ENCODE peak calls at places on chromosomes 12 and 14, in eight cellular contexts. Y is mesenchymal stem cell, M is brain microvascular endothelial cell, G is mesendoderm, Z is transverse colon, T is SK-N-SH, N is caudate nucleus, Q is AG04450. U is an unnamed sample.

GRCh38 chr12:32494676-32495075 is 95.3 kb downstream of the FGD4 start:
- DNase-seq in Y (no peak), M (no peak), G (peak; percentile 32), Z (no peak), T (no peak), N (no peak), Q (no peak), U (no peak)

GRCh38 chr12:130606245-130606644 is 109.9 kb downstream of the RIMBP2 start:
- DNase-seq in Y (no peak), M (no peak), G (no peak), Z (no peak), T (no peak), N (peak; percentile 47), Q (no peak), U (no peak)

GRCh38 chr14:37842106-37842505 is 246.7 kb downstream of the TTC6 start:
- DNase-seq in Y (no peak), M (no peak), G (no peak), Z (no peak), T (no peak), N (no peak), Q (no peak), U (no peak)

GRCh38 chr12:53381739-53382630 is 2.0 kb downstream of the SP1 start:
- DNase-seq in Y (peak; percentile 67), M (peak; percentile 38), G (peak; percentile 91), Z (peak; percentile 71), T (no peak), N (no peak), Q (no peak), U (peak; percentile 29)

GRCh38 chr12:131713349-131713748 is 2.5 kb downstream of the SFSWAP start:
- DNase-seq in Y (no peak), M (no peak), G (peak; percentile 29), Z (no peak), T (no peak), N (no peak), Q (no peak), U (no peak)

GRCh38 chr14:36751920-36752319 is 90.3 kb downstream of the PAX9 start:
- DNase-seq in Y (no peak), M (no peak), G (no peak), Z (no peak), T (no peak), N (no peak), Q (no peak), U (no peak)

GRCh38 chr14:103561381-103562134 is 899 bp downstream of the BAG5 start:
- DNase-seq in Y (peak; percentile 73), M (peak; percentile 48), G (peak; percentile 72), Z (no peak), T (peak; percentile 74), N (no peak), Q (no peak), U (no peak)

GRCh38 chr12:91272456-91273063 is 89.9 kb upstream of the DCN start:
- DNase-seq in Y (peak; percentile 45), M (peak; percentile 11), G (peak; percentile 56), Z (peak; percentile 24), T (no peak), N (no peak), Q (no peak), U (peak; percentile 64)

GRCh38 chr14:91284146-91284790 is 39.8 kb upstream of the GPR68 start:
- DNase-seq in Y (peak; percentile 78), M (peak; percentile 53), G (peak; percentile 21), Z (no peak), T (peak; percentile 76), N (no peak), Q (peak; percentile 48), U (peak; percentile 31)

GRCh38 chr14:73728106-73729014 is 14.2 kb upstream of the PNMA1 start:
- DNase-seq in Y (peak; percentile 83), M (peak; percentile 63), G (peak; percentile 90), Z (peak; percentile 94), T (peak; percentile 89), N (peak; percentile 57), Q (no peak), U (peak; percentile 66)

GRCh38 chr12:41636658-41637057 is 448.5 kb downstream of the PDZRN4 start:
- DNase-seq in Y (peak; percentile 1), M (no peak), G (no peak), Z (no peak), T (no peak), N (no peak), Q (no peak), U (no peak)

GRCh38 chr12:67415473-67415872 is 146.3 kb downstream of the CAND1 start:
- DNase-seq in Y (peak; percentile 47), M (peak; percentile 62), G (peak; percentile 71), Z (no peak), T (peak; percentile 17), N (peak; percentile 53), Q (no peak), U (peak; percentile 46)

GRCh38 chr12:49200882-49201594 is 12.2 kb upstream of the TUBA1A start:
- DNase-seq in Y (peak; percentile 89), M (peak; percentile 50), G (peak; percentile 93), Z (no peak), T (peak; percentile 34), N (no peak), Q (no peak), U (no peak)

GRCh38 chr14:57748279-57748678 is 117.6 kb downstream of the SLC35F4 start:
- DNase-seq in Y (no peak), M (no peak), G (no peak), Z (no peak), T (no peak), N (no peak), Q (no peak), U (no peak)

GRCh38 chr12:76340680-76341435 is 7.4 kb downstream of the BBS10 start:
- DNase-seq in Y (peak; percentile 23), M (no peak), G (no peak), Z (no peak), T (no peak), N (no peak), Q (no peak), U (peak; percentile 46)

GRCh38 chr12:43406797-43407196 is 145.2 kb downstream of the ADAMTS20 start:
- DNase-seq in Y (no peak), M (no peak), G (no peak), Z (no peak), T (no peak), N (no peak), Q (no peak), U (no peak)

GRCh38 chr14:31543969-31544799 is 17.0 kb upstream of the NUBPL start:
- DNase-seq in Y (peak; percentile 14), M (no peak), G (peak; percentile 27), Z (no peak), T (no peak), N (no peak), Q (no peak), U (no peak)

GRCh38 chr12:132827763-132828703 is 636 bp downstream of the GOLGA3 start:
- DNase-seq in Y (peak; percentile 79), M (peak; percentile 40), G (peak; percentile 31), Z (peak; percentile 77), T (no peak), N (no peak), Q (peak; percentile 30), U (no peak)

GRCh38 chr14:94391284-94391914 is 3.0 kb upstream of the SERPINA1 start:
- DNase-seq in Y (no peak), M (no peak), G (no peak), Z (no peak), T (no peak), N (no peak), Q (no peak), U (no peak)
- H3K27ac ChIP-seq in Y (no peak overlapping the region), M (no peak overlapping the region), G (no peak overlapping the region), Z (peak overlapping the region; percentile 70), T (no peak overlapping the region), N (peak overlapping the region; percentile 70), Q (no peak overlapping the region), U (no peak overlapping the region)

DNA sequence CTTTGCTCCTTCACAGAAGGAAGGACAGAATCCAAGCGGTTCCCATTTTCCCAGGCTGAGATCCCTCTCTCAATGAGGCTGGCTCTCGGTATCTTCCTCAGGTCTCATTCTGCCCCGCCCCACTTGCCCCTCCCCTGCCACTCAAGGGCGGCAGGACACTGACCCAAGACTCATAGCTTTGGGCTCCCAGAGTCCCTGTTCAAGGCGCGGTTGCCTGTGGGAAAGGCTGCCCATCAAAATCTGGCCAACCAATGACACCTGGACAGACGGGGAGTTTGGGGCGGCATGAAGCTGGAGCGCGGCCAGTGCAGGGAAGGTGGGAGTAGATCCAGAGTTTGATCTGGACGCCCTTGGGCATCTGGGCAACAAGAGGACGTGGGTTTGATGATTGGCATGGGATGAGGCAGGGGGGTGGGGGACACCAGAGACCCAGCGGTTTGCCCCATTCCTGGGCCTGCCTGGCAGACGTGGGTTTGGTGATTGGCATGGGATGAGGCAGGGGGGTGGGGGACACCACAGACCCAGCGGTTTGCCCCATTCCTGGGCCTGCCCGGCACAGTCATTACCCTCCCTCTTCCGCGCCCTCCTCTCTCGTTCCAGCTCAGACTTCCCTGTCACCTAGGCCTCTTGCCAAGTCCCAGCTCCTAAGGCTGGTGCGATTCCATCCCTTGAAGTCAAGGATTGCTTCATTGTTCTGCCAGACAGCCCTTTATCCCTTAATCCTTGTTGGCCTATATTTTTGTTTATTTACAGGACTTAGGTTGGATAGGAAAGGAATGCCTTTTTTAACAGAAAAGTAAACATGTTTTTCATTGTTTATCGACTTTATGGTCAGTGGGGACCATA is 92.1 kb downstream of the NINJ2 start:
- DNase-seq in Y (peak; percentile 85), M (no peak), G (peak; percentile 83), Z (peak; percentile 82), T (no peak), N (no peak), Q (peak; percentile 26), U (peak; percentile 96)
- H3K27ac ChIP-seq in Y (peak overlapping the region; percentile 37), M (peak overlapping the region; percentile 19), G (peak overlapping the region; percentile 70), Z (peak overlapping the region; percentile 93), T (peak overlapping the region; percentile 76), N (peak overlapping the region; percentile 58), Q (peak overlapping the region; percentile 69), U (peak overlapping the region; percentile 87)

GRCh38 chr14:51468523-51468922 is 183.2 kb upstream of the FRMD6 start:
- DNase-seq in Y (no peak), M (no peak), G (no peak), Z (no peak), T (no peak), N (no peak), Q (no peak), U (no peak)
- H3K27ac ChIP-seq in Y (no peak overlapping the region), M (no peak overlapping the region), G (no peak overlapping the region), Z (no peak overlapping the region), T (no peak overlapping the region), N (no peak overlapping the region), Q (no peak overlapping the region), U (no peak overlapping the region)

GRCh38 chr14:53126705-53127104 is 26.4 kb downstream of the DDHD1 start:
- DNase-seq in Y (peak; percentile 19), M (no peak), G (no peak), Z (no peak), T (no peak), N (no peak), Q (no peak), U (no peak)
- H3K27ac ChIP-seq in Y (no peak overlapping the region), M (no peak overlapping the region), G (no peak overlapping the region), Z (peak overlapping the region; percentile 33), T (no peak overlapping the region), N (no peak overlapping the region), Q (no peak overlapping the region), U (no peak overlapping the region)

GRCh38 chr12:59040651-59041050 is 120.3 kb upstream of the LRIG3 start:
- DNase-seq in Y (peak; percentile 84), M (peak; percentile 67), G (peak; percentile 74), Z (no peak), T (no peak), N (no peak), Q (peak; percentile 84), U (peak; percentile 50)
- H3K27ac ChIP-seq in Y (peak overlapping the region; percentile 100), M (peak overlapping the region; percentile 97), G (no peak overlapping the region), Z (peak overlapping the region; percentile 33), T (peak overlapping the region; percentile 67), N (no peak overlapping the region), Q (peak overlapping the region; percentile 93), U (peak overlapping the region; percentile 83)

GRCh38 chr12:65902504-65902903 is 78.2 kb downstream of the HMGA2 start:
- DNase-seq in Y (peak; percentile 40), M (peak; percentile 65), G (no peak), Z (no peak), T (no peak), N (no peak), Q (no peak), U (no peak)
- H3K27ac ChIP-seq in Y (peak overlapping the region; percentile 51), M (peak overlapping the region; percentile 42), G (no peak overlapping the region), Z (no peak overlapping the region), T (peak overlapping the region; percentile 54), N (no peak overlapping the region), Q (no peak overlapping the region), U (no peak overlapping the region)